ENCODE peak calls at places on chromosome 5, in six cellular contexts. One of them, this sample, is unnamed.

GRCh38 chr5:137617806-137618205 is 118.1 kb downstream of the KLHL3 start:
- DNase-seq in endothelial cell: no peak
- DNase-seq in NCI-H1436 treated with DMSO at 0.1 percent for 48 hours: no peak
- DNase-seq in naive B cell: no peak
- DNase-seq in RKO: no peak
- DNase-seq in NCI-H345: no peak
- DNase-seq in this sample: peak

GRCh38 chr5:151150484-151151262 is 6.9 kb downstream of the ANXA6 start:
- DNase-seq in endothelial cell: peak
- DNase-seq in NCI-H1436 treated with DMSO at 0.1 percent for 48 hours: no peak
- DNase-seq in naive B cell: peak
- DNase-seq in RKO: no peak
- DNase-seq in NCI-H345: peak
- DNase-seq in this sample: peak

GRCh38 chr5:158287643-158288228 is 428.8 kb upstream of the CLINT1 start:
- DNase-seq in endothelial cell: no peak
- DNase-seq in NCI-H1436 treated with DMSO at 0.1 percent for 48 hours: no peak
- DNase-seq in naive B cell: no peak
- DNase-seq in RKO: no peak
- DNase-seq in NCI-H345: no peak
- DNase-seq in this sample: peak

GRCh38 chr5:8857051-8857450 is 688.8 kb downstream of the SEMA5A start:
- DNase-seq in endothelial cell: no peak
- DNase-seq in NCI-H1436 treated with DMSO at 0.1 percent for 48 hours: no peak
- DNase-seq in naive B cell: no peak
- DNase-seq in RKO: no peak
- DNase-seq in NCI-H345: no peak
- DNase-seq in this sample: peak

GRCh38 chr5:371811-372555 is 50.5 kb downstream of the AHRR start:
- DNase-seq in endothelial cell: no peak
- DNase-seq in NCI-H1436 treated with DMSO at 0.1 percent for 48 hours: no peak
- DNase-seq in naive B cell: no peak
- DNase-seq in RKO: no peak
- DNase-seq in NCI-H345: no peak
- DNase-seq in this sample: no peak

GRCh38 chr5:68652507-68652906 is 437.0 kb downstream of the PIK3R1 start:
- DNase-seq in endothelial cell: no peak
- DNase-seq in NCI-H1436 treated with DMSO at 0.1 percent for 48 hours: no peak
- DNase-seq in naive B cell: no peak
- DNase-seq in RKO: no peak
- DNase-seq in NCI-H345: no peak
- DNase-seq in this sample: peak

GRCh38 chr5:91983869-91984268 is 600.8 kb upstream of the ARRDC3 start:
- DNase-seq in endothelial cell: no peak
- DNase-seq in NCI-H1436 treated with DMSO at 0.1 percent for 48 hours: no peak
- DNase-seq in naive B cell: no peak
- DNase-seq in RKO: no peak
- DNase-seq in NCI-H345: no peak
- DNase-seq in this sample: no peak

GRCh38 chr5:8628521-8628920 is 759.6 kb downstream of the MTRR start:
- DNase-seq in endothelial cell: no peak
- DNase-seq in NCI-H1436 treated with DMSO at 0.1 percent for 48 hours: peak
- DNase-seq in naive B cell: no peak
- DNase-seq in RKO: no peak
- DNase-seq in NCI-H345: peak
- DNase-seq in this sample: no peak

GRCh38 chr5:130198927-130199326 is 294.7 kb downstream of the CHSY3 start:
- DNase-seq in endothelial cell: no peak
- DNase-seq in NCI-H1436 treated with DMSO at 0.1 percent for 48 hours: no peak
- DNase-seq in naive B cell: no peak
- DNase-seq in RKO: peak
- DNase-seq in NCI-H345: no peak
- DNase-seq in this sample: peak

GRCh38 chr5:119343766-119344165 is 12.1 kb upstream of the TNFAIP8 start:
- DNase-seq in endothelial cell: no peak
- DNase-seq in NCI-H1436 treated with DMSO at 0.1 percent for 48 hours: no peak
- DNase-seq in naive B cell: no peak
- DNase-seq in RKO: peak
- DNase-seq in NCI-H345: no peak
- DNase-seq in this sample: no peak

GRCh38 chr5:132010645-132011560 is 555 bp downstream of the ACSL6 start:
- DNase-seq in endothelial cell: no peak
- DNase-seq in NCI-H1436 treated with DMSO at 0.1 percent for 48 hours: no peak
- DNase-seq in naive B cell: no peak
- DNase-seq in RKO: no peak
- DNase-seq in NCI-H345: no peak
- DNase-seq in this sample: no peak

GRCh38 chr5:150576449-150576949 is 64.0 kb upstream of the SYNPO start:
- DNase-seq in endothelial cell: no peak
- DNase-seq in NCI-H1436 treated with DMSO at 0.1 percent for 48 hours: no peak
- DNase-seq in naive B cell: no peak
- DNase-seq in RKO: no peak
- DNase-seq in NCI-H345: no peak
- DNase-seq in this sample: no peak

GRCh38 chr5:66475731-66476130 is 120.5 kb upstream of the MAST4 start:
- DNase-seq in endothelial cell: no peak
- DNase-seq in NCI-H1436 treated with DMSO at 0.1 percent for 48 hours: no peak
- DNase-seq in naive B cell: no peak
- DNase-seq in RKO: no peak
- DNase-seq in NCI-H345: no peak
- DNase-seq in this sample: no peak

GRCh38 chr5:128920345-128921215 is 44.7 kb upstream of the SLC27A6 start:
- DNase-seq in endothelial cell: no peak
- DNase-seq in NCI-H1436 treated with DMSO at 0.1 percent for 48 hours: no peak
- DNase-seq in naive B cell: no peak
- DNase-seq in RKO: peak
- DNase-seq in NCI-H345: no peak
- DNase-seq in this sample: no peak

GRCh38 chr5:118243613-118244012 is 744.7 kb downstream of the DTWD2 start:
- DNase-seq in endothelial cell: no peak
- DNase-seq in NCI-H1436 treated with DMSO at 0.1 percent for 48 hours: no peak
- DNase-seq in naive B cell: no peak
- DNase-seq in RKO: no peak
- DNase-seq in NCI-H345: no peak
- DNase-seq in this sample: no peak

GRCh38 chr5:73066466-73066865 is 53.9 kb upstream of the TMEM171 start:
- DNase-seq in endothelial cell: no peak
- DNase-seq in NCI-H1436 treated with DMSO at 0.1 percent for 48 hours: no peak
- DNase-seq in naive B cell: no peak
- DNase-seq in RKO: peak
- DNase-seq in NCI-H345: no peak
- DNase-seq in this sample: peak

GRCh38 chr5:38830521-38831051 is 15.2 kb upstream of the OSMR start:
- DNase-seq in endothelial cell: no peak
- DNase-seq in NCI-H1436 treated with DMSO at 0.1 percent for 48 hours: no peak
- DNase-seq in naive B cell: no peak
- DNase-seq in RKO: peak
- DNase-seq in NCI-H345: no peak
- DNase-seq in this sample: no peak

GRCh38 chr5:142792012-142792864 is 22.1 kb downstream of the ARHGAP26 start:
- DNase-seq in endothelial cell: no peak
- DNase-seq in NCI-H1436 treated with DMSO at 0.1 percent for 48 hours: no peak
- DNase-seq in naive B cell: no peak
- DNase-seq in RKO: no peak
- DNase-seq in NCI-H345: no peak
- DNase-seq in this sample: no peak

GRCh38 chr5:31231171-31231570 is 37.7 kb downstream of the CDH6 start:
- DNase-seq in endothelial cell: no peak
- DNase-seq in NCI-H1436 treated with DMSO at 0.1 percent for 48 hours: no peak
- DNase-seq in naive B cell: no peak
- DNase-seq in RKO: no peak
- DNase-seq in NCI-H345: no peak
- DNase-seq in this sample: no peak

GRCh38 chr5:36878421-36879088 is 2.0 kb downstream of the NIPBL start:
- DNase-seq in endothelial cell: peak
- DNase-seq in NCI-H1436 treated with DMSO at 0.1 percent for 48 hours: no peak
- DNase-seq in naive B cell: no peak
- DNase-seq in RKO: peak
- DNase-seq in NCI-H345: peak
- DNase-seq in this sample: peak

GRCh38 chr5:133122711-133123110 is 70.9 kb downstream of the HSPA4 start:
- DNase-seq in endothelial cell: no peak
- DNase-seq in NCI-H1436 treated with DMSO at 0.1 percent for 48 hours: no peak
- DNase-seq in naive B cell: no peak
- DNase-seq in RKO: no peak
- DNase-seq in NCI-H345: no peak
- DNase-seq in this sample: no peak

GRCh38 chr5:121088341-121088740 is 624.2 kb downstream of the PRR16 start:
- DNase-seq in endothelial cell: no peak
- DNase-seq in NCI-H1436 treated with DMSO at 0.1 percent for 48 hours: no peak
- DNase-seq in naive B cell: no peak
- DNase-seq in RKO: no peak
- DNase-seq in NCI-H345: no peak
- DNase-seq in this sample: no peak

GRCh38 chr5:124352312-124352711 is 394.1 kb downstream of the ZNF608 start:
- DNase-seq in endothelial cell: no peak
- DNase-seq in NCI-H1436 treated with DMSO at 0.1 percent for 48 hours: no peak
- DNase-seq in naive B cell: no peak
- DNase-seq in RKO: no peak
- DNase-seq in NCI-H345: no peak
- DNase-seq in this sample: no peak

GRCh38 chr5:58156354-58156753 is 303.5 kb downstream of the PLK2 start:
- DNase-seq in endothelial cell: no peak
- DNase-seq in NCI-H1436 treated with DMSO at 0.1 percent for 48 hours: no peak
- DNase-seq in naive B cell: no peak
- DNase-seq in RKO: no peak
- DNase-seq in NCI-H345: no peak
- DNase-seq in this sample: peak

GRCh38 chr5:32869216-32869615 is 158.1 kb downstream of the NPR3 start:
- DNase-seq in endothelial cell: no peak
- DNase-seq in NCI-H1436 treated with DMSO at 0.1 percent for 48 hours: no peak
- DNase-seq in naive B cell: no peak
- DNase-seq in RKO: no peak
- DNase-seq in NCI-H345: no peak
- DNase-seq in this sample: peak

GRCh38 chr5:53063176-53063575 is 46.4 kb downstream of the MOCS2 start:
- DNase-seq in endothelial cell: no peak
- DNase-seq in NCI-H1436 treated with DMSO at 0.1 percent for 48 hours: no peak
- DNase-seq in naive B cell: no peak
- DNase-seq in RKO: peak
- DNase-seq in NCI-H345: no peak
- DNase-seq in this sample: no peak

GRCh38 chr5:112703866-112704820 is 33.5 kb upstream of the APC start:
- DNase-seq in endothelial cell: no peak
- DNase-seq in NCI-H1436 treated with DMSO at 0.1 percent for 48 hours: no peak
- DNase-seq in naive B cell: no peak
- DNase-seq in RKO: no peak
- DNase-seq in NCI-H345: no peak
- DNase-seq in this sample: peak

GRCh38 chr5:141783599-141784296 is 94.5 kb downstream of the PCDH1 start:
- DNase-seq in endothelial cell: no peak
- DNase-seq in NCI-H1436 treated with DMSO at 0.1 percent for 48 hours: peak
- DNase-seq in naive B cell: no peak
- DNase-seq in RKO: no peak
- DNase-seq in NCI-H345: peak
- DNase-seq in this sample: no peak

This sample was measured in AG20443.